ENCODE peak calls at places on chromosomes 11 and 22, in seven cellular contexts. A, K, C, E, Z, Y and G are unnamed samples.
A peak's percentile ranks its signal among the peaks of the same experiment; 100 is the strongest.

GRCh38 chr11:75301602-75302345 is 49.7 kb downstream of the ARRB1 start:
- DNase-seq in C (no peak), E (no peak), Y (no peak), A (no peak), K (no peak), Z (peak; percentile 66), G (no peak)

GRCh38 chr11:44854146-44854545 is 96.5 kb downstream of the TP53I11 start:
- DNase-seq in K (no peak), A (no peak), Z (no peak), C (no peak), E (no peak), Y (no peak), G (no peak)

GRCh38 chr22:38243007-38243775 is 29.6 kb downstream of the TMEM184B start:
- DNase-seq in K (peak; percentile 46), Y (no peak), A (no peak), E (no peak), C (no peak), Z (peak; percentile 80), G (no peak)

GRCh38 chr11:26278354-26278753 is 53.6 kb upstream of the ANO3 start:
- DNase-seq in E (no peak), C (no peak), A (no peak), K (no peak), Y (no peak), Z (no peak), G (no peak)

GRCh38 chr22:21590809-21591641 is 23.5 kb downstream of the UBE2L3 start:
- DNase-seq in E (no peak), K (no peak), C (no peak), Z (no peak), Y (no peak), A (no peak), G (no peak)

GRCh38 chr11:2681408-2682145 is 18.2 kb downstream of the KCNQ1OT1 start:
- DNase-seq in C (no peak), Y (no peak), A (no peak), E (no peak), K (no peak), Z (no peak), G (no peak)

GRCh38 chr11:75241036-75241905 is 697 bp downstream of the TPBGL start:
- DNase-seq in A (peak; percentile 83), Z (peak; percentile 79), E (peak; percentile 39), K (peak; percentile 95), Y (peak; percentile 79), C (peak; percentile 47), G (peak; percentile 91)

GRCh38 chr22:19886605-19887250 is 32.1 kb upstream of the GNB1L start:
- DNase-seq in Z (no peak), Y (no peak), K (no peak), C (no peak), E (no peak), A (peak; percentile 13), G (peak; percentile 55)

GRCh38 chr22:42581762-42582716 is 28.3 kb downstream of the SERHL2 start:
- DNase-seq in C (peak; percentile 67), A (peak; percentile 73), Y (peak; percentile 83), K (peak; percentile 87), E (no peak), Z (peak; percentile 45), G (peak; percentile 68)

GRCh38 chr11:86247608-86248007 is 3.1 kb downstream of the EED start:
- DNase-seq in Z (no peak), Y (no peak), E (no peak), K (no peak), A (no peak), C (no peak), G (no peak)

GRCh38 chr11:2096001-2096918 is 42.9 kb downstream of the IGF2 start:
- DNase-seq in C (no peak), E (no peak), Y (no peak), Z (no peak), A (no peak), K (no peak), G (no peak)

GRCh38 chr22:30310881-30311771 is 15.6 kb downstream of the TBC1D10A start:
- DNase-seq in Z (no peak), A (no peak), Y (no peak), C (no peak), E (peak; percentile 82), K (no peak), G (no peak)

GRCh38 chr22:19730662-19731360 is 7.5 kb downstream of the GP1BB start:
- DNase-seq in A (peak; percentile 71), C (peak; percentile 76), Y (peak; percentile 83), Z (peak; percentile 74), K (peak; percentile 96), E (no peak), G (peak; percentile 88)

GRCh38 chr22:17159504-17159951 is 451 bp upstream of the HDHD5 start:
- DNase-seq in A (no peak), Z (peak; percentile 47), C (no peak), Y (peak; percentile 67), K (no peak), E (no peak), G (peak; percentile 8)

GRCh38 chr11:115256326-115257197 is 247.7 kb downstream of the CADM1 start:
- DNase-seq in Y (no peak), E (no peak), K (peak; percentile 31), Z (peak; percentile 68), C (no peak), A (peak; percentile 32), G (no peak)

GRCh38 chr11:9530020-9530628 is 43.3 kb upstream of the WEE1 start:
- DNase-seq in C (no peak), Z (no peak), E (no peak), K (no peak), Y (no peak), A (no peak), G (no peak)

GRCh38 chr22:50009765-50010675 is 2.5 kb downstream of the IL17REL start:
- DNase-seq in K (peak; percentile 2), A (no peak), Z (no peak), Y (no peak), C (no peak), E (no peak), G (no peak)

GRCh38 chr11:62427630-62428233 is 8.9 kb downstream of the SCGB1A1 start:
- DNase-seq in C (no peak), Z (no peak), K (no peak), E (no peak), Y (no peak), A (peak; percentile 8), G (no peak)

GRCh38 chr11:44623321-44623715 is 57.9 kb downstream of the CD82 start:
- DNase-seq in Y (no peak), K (no peak), A (no peak), Z (no peak), C (no peak), E (no peak), G (no peak)